ENCODE peak calls at places on chromosome 4, in seven cellular contexts. M is tibial nerve, U is transverse colon, Q is ovary, W is NB4, S is heart left ventricle, A is stomach. P is an unnamed sample.

GRCh38 chr4:153223418-153223792 is 19.2 kb downstream of the TRIM2 start:
- DNase-seq in S (no peak), Q (no peak), M (no peak), W (no peak), A (no peak), U (no peak), P (no peak)

GRCh38 chr4:126697748-126698147 is 935.0 kb upstream of the INTU start:
- DNase-seq in A (no peak), Q (no peak), M (no peak), S (no peak), U (no peak), W (no peak), P (no peak)

GRCh38 chr4:170388255-170388654 is 298.5 kb upstream of the AADAT start:
- DNase-seq in M (no peak), S (no peak), A (no peak), U (no peak), Q (no peak), W (no peak), P (no peak)

GRCh38 chr4:38190717-38191178 is 230.6 kb downstream of the PTTG2 start:
- DNase-seq in M (no peak), Q (peak), S (peak), A (no peak), U (no peak), W (no peak), P (no peak)

GRCh38 chr4:186033027-186033426 is 35.9 kb upstream of the TLR3 start:
- DNase-seq in W (no peak), A (no peak), U (no peak), M (no peak), S (no peak), Q (no peak), P (no peak)

GRCh38 chr4:38422850-38423249 is 241.1 kb upstream of the KLF3 start:
- DNase-seq in Q (no peak), S (no peak), A (no peak), W (no peak), M (no peak), U (no peak), P (no peak)

GRCh38 chr4:17717301-17717700 is 64.1 kb downstream of the FAM184B start:
- DNase-seq in M (no peak), A (no peak), W (no peak), S (no peak), U (no peak), Q (no peak), P (peak)

GRCh38 chr4:86092684-86093083 is 267.2 kb downstream of the MAPK10 start:
- DNase-seq in Q (no peak), U (no peak), M (no peak), S (no peak), W (peak), A (no peak), P (no peak)

GRCh38 chr4:100261346-100261745 is 71.1 kb upstream of the DDIT4L start:
- DNase-seq in W (no peak), M (no peak), A (no peak), Q (no peak), U (no peak), S (no peak), P (no peak)

GRCh38 chr4:141054446-141054845 is 78.8 kb downstream of the RNF150 start:
- DNase-seq in M (no peak), A (no peak), S (no peak), W (no peak), Q (no peak), U (no peak), P (no peak)

GRCh38 chr4:73701116-73701515 is 39.3 kb upstream of the CXCL8 start:
- DNase-seq in M (no peak), Q (no peak), W (no peak), S (no peak), A (no peak), U (no peak), P (no peak)

GRCh38 chr4:87010192-87010591 is 75.4 kb downstream of the AFF1 start:
- DNase-seq in S (no peak), A (no peak), M (no peak), Q (no peak), U (no peak), W (no peak), P (no peak)

GRCh38 chr4:10105920-10106319 is 10.7 kb downstream of the WDR1 start:
- DNase-seq in W (no peak), Q (no peak), S (no peak), A (no peak), U (no peak), M (no peak), P (no peak)

GRCh38 chr4:2428496-2429213 is 9.9 kb downstream of the CFAP99 start:
- DNase-seq in A (no peak), S (no peak), M (no peak), W (no peak), Q (no peak), U (no peak), P (no peak)

GRCh38 chr4:108902769-108903168 is 139.9 kb upstream of the ETNPPL start:
- DNase-seq in U (no peak), S (no peak), W (no peak), Q (no peak), A (no peak), M (no peak), P (no peak)

GRCh38 chr4:182022899-182023298 is 220.3 kb upstream of the TENM3 start:
- DNase-seq in W (no peak), Q (no peak), U (no peak), M (no peak), A (no peak), S (no peak), P (no peak)

GRCh38 chr4:151169223-151169622 is 69.8 kb downstream of the RPS3A start:
- DNase-seq in S (peak), M (peak), Q (peak), A (peak), W (no peak), U (peak), P (no peak)

GRCh38 chr4:17577660-17578481 is 873 bp downstream of the LAP3 start:
- DNase-seq in W (peak), Q (peak), M (peak), U (peak), S (peak), A (peak), P (no peak)

GRCh38 chr4:70688795-70689231 is 481 bp downstream of the UTP3 start:
- DNase-seq in S (no peak), Q (no peak), U (peak), M (no peak), A (no peak), W (peak), P (no peak)

GRCh38 chr4:103197765-103198110 is 405 bp downstream of the CENPE start:
- DNase-seq in U (no peak), M (no peak), W (no peak), S (no peak), Q (no peak), A (no peak), P (no peak)

GRCh38 chr4:30821891-30822612 is 101.9 kb downstream of the PCDH7 start:
- DNase-seq in W (no peak), S (no peak), A (no peak), M (no peak), Q (no peak), U (no peak), P (no peak)

GRCh38 chr4:109472343-109472761 is 38.7 kb downstream of the SEC24B start:
- DNase-seq in Q (no peak), M (no peak), W (peak), S (no peak), A (no peak), U (no peak), P (no peak)

GRCh38 chr4:176789955-176790354 is 2.8 kb downstream of the VEGFC start:
- DNase-seq in W (peak), U (no peak), S (no peak), A (no peak), M (no peak), Q (no peak), P (no peak)

GRCh38 chr4:15654556-15655222 is 468 bp downstream of the FBXL5 start:
- DNase-seq in S (peak), W (peak), A (peak), Q (peak), M (peak), U (peak), P (peak)
- TF ChIP-seq POLR2A in S (no peak), W (no peak), A (no peak), Q (no peak), M (no peak), U (no peak), P (no peak)

DNA sequence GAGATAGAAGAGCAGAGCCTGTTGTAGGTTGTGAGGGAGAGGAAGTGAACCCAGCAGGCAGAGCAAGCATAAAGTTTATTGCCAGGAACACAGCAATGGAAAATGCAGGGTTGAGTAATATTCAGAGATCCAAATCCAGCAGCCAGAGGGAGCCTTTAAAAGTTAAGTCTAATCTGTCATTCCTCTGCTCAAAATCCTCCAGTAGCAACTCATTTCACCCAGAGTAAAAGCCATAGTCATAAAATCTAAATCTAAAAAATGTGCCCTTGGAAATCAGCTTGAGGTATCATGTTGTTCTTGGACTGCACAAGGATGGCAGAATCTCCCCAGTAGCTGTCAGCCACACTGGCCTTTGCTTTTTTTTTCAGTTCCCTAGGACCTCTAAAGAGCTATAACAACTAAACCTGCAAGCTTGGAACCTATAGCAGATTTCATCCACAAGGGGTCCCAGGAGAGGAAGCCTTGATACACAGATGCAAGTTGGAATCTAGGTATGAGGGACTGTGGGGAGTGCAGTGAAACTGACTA is 62.9 kb upstream of the FRAS1 start:
- DNase-seq in Q (no peak), M (peak), U (no peak), S (no peak), W (peak), A (no peak), P (no peak)
- TF ChIP-seq POLR2A in Q (no peak), M (no peak), U (no peak), S (no peak), W (no peak), A (no peak), P (no peak)

GRCh38 chr4:6951880-6952381 is 42.3 kb downstream of the TBC1D14 start:
- DNase-seq in M (no peak), A (no peak), Q (no peak), U (no peak), S (no peak), W (peak), P (no peak)
- TF ChIP-seq POLR2A in M (no peak), A (no peak), Q (no peak), U (no peak), S (no peak), W (no peak), P (no peak)

GRCh38 chr4:81337211-81337610 is 122.2 kb upstream of the PRKG2 start:
- DNase-seq in M (no peak), A (no peak), U (no peak), Q (no peak), W (no peak), S (no peak), P (no peak)
- TF ChIP-seq POLR2A in M (no peak), A (no peak), U (no peak), Q (no peak), W (no peak), S (no peak), P (no peak)

GRCh38 chr4:113762061-113762850 is 718 bp upstream of the CAMK2D start:
- DNase-seq in A (peak), S (peak), Q (peak), M (peak), W (peak), U (peak), P (peak)
- TF ChIP-seq POLR2A in A (peak), S (peak), Q (peak), M (peak), W (peak), U (peak), P (peak)

GRCh38 chr4:184477201-184477999 is 3.0 kb upstream of the IRF2 start:
- DNase-seq in W (no peak), M (no peak), Q (no peak), S (no peak), A (no peak), U (no peak), P (no peak)
- TF ChIP-seq POLR2A in W (no peak), M (no peak), Q (no peak), S (no peak), A (no peak), U (no peak), P (no peak)

GRCh38 chr4:123232439-123232838 is 164.2 kb upstream of the SPRY1 start:
- DNase-seq in W (peak), U (no peak), M (no peak), A (no peak), S (no peak), Q (no peak), P (no peak)

GRCh38 chr4:123234966-123235365 is 161.6 kb upstream of the SPRY1 start:
- DNase-seq in A (no peak), Q (no peak), U (no peak), W (no peak), S (no peak), M (no peak), P (no peak)

GRCh38 chr4:123230061-123230460 is 166.5 kb upstream of the SPRY1 start:
- DNase-seq in S (no peak), W (no peak), U (no peak), A (no peak), Q (no peak), M (no peak), P (no peak)

GRCh38 chr4:123233409-123233808 is 163.2 kb upstream of the SPRY1 start:
- DNase-seq in Q (no peak), M (no peak), A (no peak), S (no peak), U (no peak), W (peak), P (no peak)

GRCh38 chr4:123229326-123229725 is 167.3 kb upstream of the SPRY1 start:
- DNase-seq in Q (no peak), S (no peak), M (no peak), W (no peak), U (no peak), A (no peak), P (no peak)
- TF ChIP-seq POLR2A in Q (no peak), S (no peak), M (no peak), W (no peak), U (no peak), A (no peak), P (no peak)

DNA sequence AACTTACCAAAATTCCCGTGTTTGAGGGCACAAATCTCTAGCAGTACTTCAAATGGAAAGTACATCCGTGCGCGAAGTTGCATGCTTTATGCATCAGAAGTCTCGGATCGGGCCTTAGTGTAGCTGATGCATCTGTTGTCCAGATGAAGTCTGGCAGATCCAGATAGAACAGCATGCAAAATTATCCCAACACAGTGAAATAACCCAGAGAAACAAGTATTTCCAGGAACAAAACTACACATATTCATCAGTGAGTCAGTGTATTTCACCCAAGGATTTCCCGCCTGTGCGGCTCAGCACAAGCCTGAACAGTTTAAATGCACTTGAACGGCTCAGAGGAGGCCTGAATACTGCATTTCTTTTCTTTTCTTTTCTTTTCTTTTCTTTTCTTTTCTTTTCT is 27.4 kb upstream of the CLDN24 start:
- DNase-seq in M (no peak), S (no peak), Q (no peak), W (no peak), A (no peak), U (no peak), P (no peak)
- TF ChIP-seq POLR2A in M (no peak), S (no peak), Q (no peak), W (no peak), A (no peak), U (no peak), P (no peak)

GRCh38 chr4:39453738-39454137 is 5.0 kb downstream of the RPL9 start:
- DNase-seq in W (no peak), Q (no peak), M (no peak), S (no peak), U (no peak), A (no peak), P (no peak)
- TF ChIP-seq POLR2A in W (no peak), Q (no peak), M (no peak), S (no peak), U (no peak), A (no peak), P (no peak)